ENCODE peak calls at places on chromosomes 13 and 19, in seven cellular contexts. M is tibial nerve, X is heart left ventricle, B is type B pancreatic cell, L is chondrocyte, V is adrenal gland, Q is fibroblast of mammary gland. E is an unnamed sample.

GRCh38 chr13:22927008-22927393 is 253.8 kb upstream of the SGCG start:
- DNase-seq in X (no peak), M (no peak), V (no peak), B (no peak), Q (no peak), L (no peak), E (peak)

GRCh38 chr19:1251233-1251502 is 2.8 kb downstream of the MIDN start:
- DNase-seq in Q (peak), B (no peak), L (no peak), X (peak), V (peak), M (no peak), E (no peak)

GRCh38 chr13:77827350-77827749 is 91.3 kb downstream of the EDNRB start:
- DNase-seq in Q (no peak), M (peak), V (no peak), X (peak), B (no peak), L (no peak), E (no peak)

GRCh38 chr13:32962342-32962741 is 53.9 kb upstream of the KL start:
- DNase-seq in X (no peak), M (no peak), V (no peak), Q (no peak), B (no peak), L (no peak), E (no peak)

GRCh38 chr13:22220186-22221160 is 549.6 kb downstream of the FGF9 start:
- DNase-seq in B (no peak), L (no peak), X (no peak), M (no peak), V (no peak), Q (no peak), E (no peak)

GRCh38 chr19:45470147-45471081 is 2.6 kb downstream of the FOSB start:
- DNase-seq in Q (peak), M (peak), L (no peak), V (peak), X (no peak), B (no peak), E (no peak)

GRCh38 chr19:5480427-5480836 is 25.2 kb downstream of the ZNRF4 start:
- DNase-seq in M (no peak), Q (peak), X (no peak), B (no peak), V (no peak), L (no peak), E (no peak)

GRCh38 chr13:35703061-35703460 is 226.6 kb upstream of the MAB21L1 start:
- DNase-seq in V (no peak), M (no peak), X (no peak), B (no peak), L (no peak), Q (peak), E (no peak)

GRCh38 chr19:48279747-48280146 is 9.9 kb downstream of the ZNF114 start:
- DNase-seq in B (no peak), Q (no peak), X (no peak), M (no peak), L (no peak), V (no peak), E (no peak)

GRCh38 chr19:19250196-19250801 is 22.8 kb downstream of the TM6SF2 start:
- DNase-seq in X (no peak), B (no peak), Q (no peak), L (no peak), M (no peak), V (no peak), E (no peak)

GRCh38 chr13:49435992-49436391 is 7.9 kb downstream of the CAB39L start:
- DNase-seq in Q (peak), B (no peak), V (no peak), L (no peak), X (no peak), M (no peak), E (no peak)

GRCh38 chr13:40109324-40109958 is 454.0 kb downstream of the COG6 start:
- DNase-seq in L (no peak), X (no peak), Q (peak), B (no peak), M (no peak), V (no peak), E (no peak)

GRCh38 chr19:9144920-9145319 is 4.7 kb downstream of the ZNF317 start:
- DNase-seq in L (no peak), Q (peak), B (no peak), M (no peak), V (no peak), X (no peak), E (no peak)

GRCh38 chr19:44847144-44848035 is 1.3 kb downstream of the NECTIN2 start:
- DNase-seq in X (peak), V (peak), B (peak), Q (peak), M (peak), L (no peak), E (peak)

GRCh38 chr13:41568990-41569387 is 111.6 kb downstream of the RGCC start:
- DNase-seq in X (no peak), V (no peak), L (no peak), B (no peak), M (no peak), Q (peak), E (no peak)

GRCh38 chr13:30735025-30735967 is at the start of gene ALOX5AP:
- DNase-seq in M (no peak), Q (no peak), L (no peak), V (no peak), B (no peak), X (no peak), E (no peak)

GRCh38 chr19:42343344-42344110 is 18.1 kb downstream of the MEGF8 start:
- DNase-seq in Q (no peak), L (no peak), M (no peak), X (no peak), B (no peak), V (no peak), E (no peak)

GRCh38 chr19:28264556-28264955 is 948.4 kb downstream of the UQCRFS1 start:
- DNase-seq in V (no peak), Q (no peak), L (no peak), X (no peak), M (no peak), B (no peak), E (no peak)

GRCh38 chr19:2549701-2550191 is 73.8 kb downstream of the GADD45B start:
- DNase-seq in M (peak), X (peak), L (peak), V (peak), B (no peak), Q (peak), E (no peak)

GRCh38 chr13:80141114-80141849 is 199.6 kb downstream of the SPRY2 start:
- DNase-seq in X (peak), L (no peak), V (no peak), B (no peak), Q (peak), M (peak), E (no peak)

GRCh38 chr19:38650911-38651584 is 3.6 kb downstream of the ACTN4 start:
- DNase-seq in M (peak), B (no peak), V (no peak), L (no peak), Q (peak), X (no peak), E (no peak)

GRCh38 chr19:18173572-18174294 is at the start of gene IFI30:
- DNase-seq in L (no peak), M (peak), Q (peak), B (no peak), X (peak), V (peak), E (no peak)

GRCh38 chr13:98279473-98280175 is 102.6 kb upstream of the RNF113B start:
- DNase-seq in V (no peak), B (no peak), L (no peak), Q (no peak), M (no peak), X (no peak), E (no peak)

GRCh38 chr13:98071316-98071715 is 71.6 kb upstream of the FARP1 start:
- DNase-seq in V (no peak), Q (no peak), M (no peak), X (no peak), B (no peak), L (no peak), E (no peak)

GRCh38 chr19:3464797-3465235 is 15.5 kb downstream of the SMIM24 start:
- DNase-seq in Q (no peak), B (no peak), X (no peak), M (no peak), V (peak), L (no peak), E (no peak)

GRCh38 chr13:50713849-50714248 is 129.6 kb downstream of the DLEU7 start:
- DNase-seq in Q (peak), V (no peak), B (no peak), X (no peak), M (peak), L (no peak), E (no peak)

GRCh38 chr19:5254543-5254942 is 86.1 kb downstream of the PTPRS start:
- DNase-seq in X (no peak), V (no peak), Q (no peak), L (no peak), M (no peak), B (no peak), E (no peak)

GRCh38 chr13:112699318-112699918 is 9.6 kb downstream of the ATP11A start:
- DNase-seq in X (no peak), M (no peak), Q (no peak), V (no peak), B (no peak), L (no peak), E (no peak)

GRCh38 chr19:38702278-38702677 is 42.0 kb downstream of the CAPN12 start:
- DNase-seq in M (no peak), X (no peak), V (no peak), B (no peak), Q (no peak), L (no peak), E (no peak)

GRCh38 chr13:30026093-30026492 is 175.7 kb upstream of the UBL3 start:
- DNase-seq in B (no peak), V (no peak), Q (peak), L (no peak), M (peak), X (no peak), E (no peak)

GRCh38 chr13:37345869-37346268 is 240.4 kb upstream of the CSNK1A1L start:
- DNase-seq in V (no peak), M (no peak), L (no peak), B (no peak), Q (no peak), X (no peak), E (no peak)

GRCh38 chr19:55358943-55359908 is 3.8 kb downstream of the GARIN5B start:
- DNase-seq in Q (no peak), X (no peak), L (no peak), M (no peak), B (no peak), V (no peak), E (no peak)

GRCh38 chr13:77384999-77385398 is 58.1 kb upstream of the MYCBP2 start:
- DNase-seq in L (no peak), B (no peak), M (no peak), Q (peak), X (no peak), V (no peak), E (no peak)

GRCh38 chr13:101452519-101453485 is at the start of gene ITGBL1:
- DNase-seq in B (no peak), X (peak), L (peak), Q (peak), M (no peak), V (no peak), E (peak)

GRCh38 chr13:101451641-101452040 is 834 bp upstream of the ITGBL1 start:
- DNase-seq in L (no peak), V (no peak), B (no peak), M (no peak), Q (peak), X (no peak), E (no peak)

GRCh38 chr13:101454767-101455166 is 2.3 kb downstream of the ITGBL1 start:
- DNase-seq in L (no peak), B (no peak), X (no peak), Q (no peak), V (no peak), M (no peak), E (no peak)

GRCh38 chr13:101455863-101456262 is 3.4 kb downstream of the ITGBL1 start:
- DNase-seq in X (no peak), B (no peak), L (no peak), M (no peak), Q (peak), V (no peak), E (no peak)

GRCh38 chr13:101453784-101454201 is 1.3 kb downstream of the ITGBL1 start:
- DNase-seq in X (peak), V (peak), L (no peak), B (no peak), M (no peak), Q (no peak), E (no peak)
- TF ChIP-seq CTCF in X (peak), V (no peak), L (no peak), B (no peak), M (no peak), Q (no peak), E (no peak)

DNA sequence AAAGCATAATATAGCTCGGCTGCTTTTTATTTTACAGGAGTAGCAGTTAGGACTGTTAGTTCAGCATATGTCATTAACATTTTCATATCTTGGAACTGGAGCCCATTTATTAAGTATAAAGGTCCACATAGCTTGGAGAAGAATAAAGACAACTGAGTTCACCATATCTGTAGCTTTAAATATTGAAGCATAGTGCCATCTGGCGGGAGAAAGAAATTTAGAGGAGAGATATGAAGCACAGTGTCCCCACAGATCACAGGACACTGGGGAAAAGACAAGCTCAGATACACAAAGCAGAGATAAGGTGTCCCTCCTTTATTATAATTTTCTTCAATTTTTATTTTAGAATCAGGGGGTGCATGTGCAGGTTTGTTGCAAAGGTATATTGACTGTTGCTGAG is 104.7 kb upstream of the FREM2 start:
- DNase-seq in M (peak), V (peak), X (no peak), Q (peak), L (no peak), B (no peak), E (no peak)
- TF ChIP-seq CTCF in M (no peak), V (peak), X (peak), Q (peak), L (peak), B (peak), E (peak)

DNA sequence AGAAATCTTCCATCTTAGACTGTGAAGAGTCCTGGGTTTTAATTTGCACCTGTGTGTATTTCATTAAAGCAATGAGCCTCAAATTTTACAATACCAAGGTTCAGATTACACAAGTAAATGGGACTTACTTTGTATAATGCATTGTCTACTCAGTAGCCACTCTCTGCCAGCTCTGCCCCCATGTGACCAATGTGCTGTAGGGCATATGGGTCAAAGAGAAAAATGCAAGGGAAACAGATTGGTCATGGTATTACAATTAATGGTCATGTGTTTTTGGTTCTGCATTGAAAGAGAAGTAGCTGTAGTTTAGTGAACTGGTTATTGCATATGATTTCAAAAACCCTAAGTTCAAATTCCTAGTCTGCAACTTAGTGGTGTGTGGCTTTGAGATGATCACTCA is 545.5 kb downstream of the SUCLA2 start:
- DNase-seq in B (no peak), Q (peak), L (no peak), V (no peak), X (no peak), M (no peak), E (no peak)
- TF ChIP-seq CTCF in B (peak), Q (peak), L (peak), V (no peak), X (no peak), M (no peak), E (no peak)

GRCh38 chr13:111048387-111048786 is 66.7 kb upstream of the ARHGEF7 start:
- DNase-seq in Q (no peak), M (no peak), X (no peak), L (no peak), B (no peak), V (no peak), E (no peak)
- TF ChIP-seq CTCF in Q (no peak), M (no peak), X (no peak), L (no peak), B (no peak), V (no peak), E (no peak)

DNA sequence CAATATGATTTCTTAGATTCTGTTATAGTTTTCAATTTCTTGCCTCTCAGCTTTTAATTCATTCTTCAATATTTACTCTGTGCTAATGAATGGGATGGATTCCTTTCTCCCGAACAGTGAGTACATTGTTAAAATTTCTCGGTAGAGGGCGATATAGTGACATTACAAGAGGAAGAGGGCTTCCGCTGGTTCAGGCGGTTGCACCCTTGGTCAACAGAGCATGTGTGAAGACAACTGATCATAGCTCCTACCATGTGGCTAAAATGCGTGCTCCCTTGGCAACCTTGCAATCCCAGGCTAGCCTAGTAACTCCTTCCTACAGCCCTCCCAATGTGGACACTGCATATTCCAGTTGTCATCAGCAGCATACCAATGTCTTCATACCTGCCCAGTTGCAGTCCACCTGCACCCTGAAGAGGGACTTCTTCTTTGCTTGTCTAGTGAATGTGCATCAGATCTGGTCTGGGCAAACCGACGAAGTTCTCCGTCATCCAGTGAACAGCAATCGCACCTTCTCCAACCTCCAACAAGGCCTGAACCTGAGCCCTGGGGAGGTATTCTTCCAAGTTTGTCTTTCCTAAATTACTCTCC is 653.0 kb upstream of the GPC6 start:
- DNase-seq in B (no peak), V (no peak), L (no peak), Q (peak), M (no peak), X (no peak), E (no peak)
- TF ChIP-seq CTCF in B (peak), V (no peak), L (peak), Q (peak), M (no peak), X (no peak), E (peak)